ENCODE peak calls at places on chromosomes 2 and 18, in ten cellular contexts. Q, M, X, T, Y, V, L, N, H and D are unnamed samples.
A peak's percentile ranks its signal among the peaks of the same experiment; 100 is the strongest.

GRCh38 chr18:74251297-74252031 is 40.3 kb downstream of the CYB5A start:
- DNase-seq in Q (no peak), T (peak; percentile 73), X (no peak), V (peak; percentile 40), Y (peak; percentile 68), L (no peak), H (no peak), N (no peak), M (no peak), D (no peak)

GRCh38 chr2:37588316-37588777 is 83.1 kb downstream of the CDC42EP3 start:
- DNase-seq in X (peak; percentile 47), Y (no peak), T (no peak), H (no peak), N (no peak), Q (no peak), L (no peak), M (no peak), V (peak; percentile 53), D (no peak)

GRCh38 chr18:13217466-13217961 is 1.0 kb upstream of the LDLRAD4 start:
- DNase-seq in T (no peak), Y (no peak), N (no peak), V (peak; percentile 23), M (peak; percentile 65), L (peak; percentile 50), H (peak; percentile 43), X (peak; percentile 66), Q (peak; percentile 80), D (peak; percentile 36)

GRCh38 chr2:109701362-109701761 is 87.2 kb downstream of the SOWAHC start:
- DNase-seq in V (peak; percentile 59), Q (no peak), H (no peak), L (no peak), X (no peak), M (no peak), Y (no peak), N (no peak), T (no peak), D (no peak)

GRCh38 chr2:119402645-119403560 is 28.8 kb upstream of the TMEM37 start:
- DNase-seq in X (no peak), L (no peak), N (no peak), H (peak; percentile 21), V (no peak), Y (no peak), M (no peak), Q (no peak), T (no peak), D (no peak)

GRCh38 chr2:5691659-5692529 is at the start of gene SOX11:
- DNase-seq in M (no peak), H (no peak), L (peak; percentile 96), Q (peak; percentile 59), X (no peak), Y (peak; percentile 2), T (no peak), N (no peak), V (no peak), D (no peak)

GRCh38 chr2:43117521-43118143 is 108.8 kb downstream of the ZFP36L2 start:
- DNase-seq in X (no peak), M (no peak), N (no peak), L (no peak), H (no peak), V (no peak), Y (peak; percentile 39), Q (no peak), T (no peak), D (no peak)

GRCh38 chr2:200314976-200315567 is 8.6 kb downstream of the SPATS2L start:
- DNase-seq in L (no peak), T (no peak), H (no peak), N (no peak), Y (no peak), M (no peak), X (no peak), V (peak; percentile 58), Q (no peak), D (no peak)

GRCh38 chr2:226251661-226252060 is 548.0 kb downstream of the IRS1 start:
- DNase-seq in V (no peak), L (no peak), N (no peak), Y (no peak), X (no peak), H (no peak), T (no peak), Q (no peak), M (no peak), D (no peak)

GRCh38 chr2:212494413-212495020 is 44.1 kb downstream of the ERBB4 start:
- DNase-seq in V (no peak), N (no peak), H (no peak), M (no peak), Q (no peak), T (no peak), X (no peak), Y (no peak), L (peak; percentile 11), D (no peak)

GRCh38 chr2:113762377-113763118 is 6.1 kb upstream of the SLC35F5 start:
- DNase-seq in T (peak; percentile 86), Q (no peak), V (peak; percentile 82), L (no peak), Y (peak; percentile 69), N (no peak), M (no peak), H (no peak), X (no peak), D (no peak)

GRCh38 chr2:28676153-28676835 is 75.3 kb upstream of the PPP1CB start:
- DNase-seq in V (no peak), Y (no peak), T (peak; percentile 28), N (no peak), L (no peak), H (no peak), X (no peak), Q (no peak), M (no peak), D (no peak)

GRCh38 chr2:227765788-227766187 is 20.1 kb downstream of the SCYGR8 start:
- DNase-seq in T (no peak), Y (no peak), M (no peak), H (no peak), Q (no peak), N (no peak), X (no peak), V (no peak), L (no peak), D (no peak)

GRCh38 chr2:98571121-98571701 is 37.1 kb downstream of the COA5 start:
- DNase-seq in Q (no peak), T (no peak), N (no peak), Y (no peak), H (no peak), V (no peak), X (no peak), M (no peak), L (no peak), D (no peak)

GRCh38 chr2:25314514-25315315 is 27.0 kb downstream of the DNMT3A start:
- DNase-seq in M (peak; percentile 98), N (no peak), T (no peak), Q (peak; percentile 83), L (peak; percentile 79), Y (no peak), X (peak; percentile 91), V (no peak), H (peak; percentile 86), D (peak; percentile 50)